ENCODE peak calls at places on chromosomes 4 and X, in seven cellular contexts. N is uterus, D is transverse colon, Y is A549, C is Peyer's patch, G is tibial nerve, J is right lobe of liver. E is an unnamed sample.

GRCh38 chrX:39941332-39941920 is 156.3 kb downstream of the BCOR start:
- DNase-seq in Y (no peak), C (no peak), D (no peak), G (no peak), J (no peak), N (no peak), E (peak)

GRCh38 chr4:53777244-53777984 is 186.1 kb upstream of the LNX1 start:
- DNase-seq in J (no peak), N (peak), C (no peak), G (no peak), D (no peak), Y (peak), E (no peak)

GRCh38 chr4:84502955-84503373 is 3.9 kb upstream of the NKX6-1 start:
- DNase-seq in D (no peak), C (no peak), J (no peak), Y (no peak), G (no peak), N (no peak), E (no peak)

GRCh38 chrX:16838202-16839066 is 31.7 kb downstream of the RBBP7 start:
- DNase-seq in J (peak), N (no peak), C (no peak), D (peak), Y (no peak), G (no peak), E (no peak)

GRCh38 chr4:26343041-26343403 is 22.2 kb downstream of the RBPJ start:
- DNase-seq in Y (no peak), D (no peak), C (no peak), G (no peak), J (no peak), N (no peak), E (no peak)

GRCh38 chr4:185520119-185520518 is 15.2 kb downstream of the PDLIM3 start:
- DNase-seq in Y (no peak), G (no peak), C (no peak), J (no peak), D (no peak), N (no peak), E (no peak)

GRCh38 chr4:23268072-23268771 is 575.5 kb downstream of the GBA3 start:
- DNase-seq in J (no peak), G (no peak), D (no peak), N (no peak), Y (no peak), C (no peak), E (no peak)

GRCh38 chr4:125115476-125115875 is 199.3 kb upstream of the FAT4 start:
- DNase-seq in G (no peak), N (no peak), C (no peak), Y (no peak), J (no peak), D (no peak), E (no peak)

GRCh38 chr4:123235431-123235830 is 161.2 kb upstream of the SPRY1 start:
- DNase-seq in J (no peak), G (no peak), C (no peak), D (no peak), N (no peak), Y (no peak), E (no peak)

GRCh38 chrX:45485682-45486081 is 285.0 kb upstream of the DIPK2B start:
- DNase-seq in C (no peak), D (no peak), J (no peak), Y (no peak), N (no peak), G (no peak), E (no peak)

GRCh38 chrX:40100141-40100536 is 2.4 kb upstream of the BCOR start:
- DNase-seq in J (peak), N (peak), C (no peak), Y (no peak), G (no peak), D (peak), E (peak)

GRCh38 chr4:142079951-142080350 is 443.6 kb downstream of the IL15 start:
- DNase-seq in J (no peak), D (no peak), Y (no peak), N (no peak), C (no peak), G (no peak), E (no peak)

GRCh38 chr4:142077048-142077447 is 440.7 kb downstream of the IL15 start:
- DNase-seq in J (no peak), Y (no peak), C (no peak), N (no peak), D (no peak), G (no peak), E (no peak)

GRCh38 chr4:142083264-142083663 is 446.9 kb downstream of the IL15 start:
- DNase-seq in N (no peak), J (no peak), G (no peak), Y (no peak), D (no peak), C (no peak), E (no peak)

GRCh38 chr4:142085631-142086292 is 449.4 kb downstream of the IL15 start:
- DNase-seq in J (no peak), G (no peak), C (no peak), D (no peak), Y (no peak), N (no peak), E (no peak)

GRCh38 chr4:142080960-142081359 is 444.6 kb downstream of the IL15 start:
- DNase-seq in D (no peak), C (no peak), Y (no peak), J (no peak), N (no peak), G (no peak), E (no peak)
- H3K4me3 ChIP-seq in D (no peak), C (no peak), Y (no peak), J (no peak), N (no peak), G (no peak), E (no peak)

GRCh38 chr4:45033676-45034410 is 307.5 kb upstream of the GNPDA2 start:
- DNase-seq in N (no peak), G (no peak), D (no peak), J (no peak), C (no peak), Y (no peak), E (no peak)
- TF ChIP-seq POLR2A in N (no peak), G (no peak), D (no peak), J (no peak), C (no peak), Y (no peak), E (no peak)

DNA sequence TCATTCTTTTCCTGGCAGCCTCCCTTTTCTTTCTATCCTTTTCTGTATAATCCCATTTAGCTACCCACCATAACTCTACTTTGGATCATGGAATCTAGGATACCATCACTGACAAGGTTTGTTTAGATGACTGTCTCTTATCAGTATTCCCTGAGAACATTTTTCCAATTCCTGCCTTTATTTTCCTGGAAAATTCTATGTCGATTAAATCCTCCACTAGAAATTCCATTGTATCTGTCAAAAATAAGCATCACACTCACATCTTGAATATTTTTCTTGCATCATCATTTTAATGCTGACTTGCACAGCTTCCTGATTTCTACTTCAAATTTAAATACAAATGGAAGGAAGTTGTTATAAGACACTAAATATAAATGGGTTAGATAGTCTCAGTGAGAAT is 20.2 kb downstream of the TRIM2 start:
- DNase-seq in N (no peak), Y (no peak), D (no peak), G (no peak), C (no peak), J (no peak), E (no peak)
- H3K4me3 ChIP-seq in N (peak), Y (no peak), D (no peak), G (no peak), C (no peak), J (no peak), E (no peak)

DNA sequence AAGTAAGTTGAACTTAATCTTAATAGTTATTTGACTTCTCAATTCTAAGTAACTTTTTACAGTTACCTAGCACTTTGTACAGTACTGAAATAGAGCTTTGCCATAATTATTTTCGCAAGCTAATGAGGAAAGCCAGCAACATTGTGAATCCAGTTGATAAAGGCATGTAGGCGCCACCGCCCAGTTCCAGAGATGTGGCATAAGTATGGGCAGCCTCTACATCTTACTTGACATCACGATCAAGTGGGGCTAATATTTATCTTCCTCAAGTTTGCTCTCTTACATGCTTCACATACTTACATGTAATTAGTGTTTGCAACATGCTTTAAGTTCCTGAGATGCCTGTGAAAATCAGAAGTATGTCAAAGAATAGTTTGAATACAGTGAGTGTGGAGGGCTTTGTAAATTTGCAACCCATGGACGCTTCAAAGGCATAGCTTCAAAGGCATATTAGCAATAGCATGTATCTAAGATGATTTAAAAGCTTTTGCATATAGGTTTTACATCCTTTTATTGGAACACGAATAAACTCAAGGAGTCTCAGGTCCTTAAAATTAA is 34.9 kb upstream of the VCX3B start:
- DNase-seq in G (no peak), D (no peak), Y (no peak), N (no peak), C (no peak), J (no peak), E (no peak)
- TF ChIP-seq POLR2A in G (no peak), D (no peak), Y (no peak), N (no peak), C (no peak), J (no peak), E (no peak)